ENCODE peak calls at places on chromosome 22, in eight cellular contexts. R, U, Y, Q, W, L, G and E are unnamed samples. For H3K4me1, the result is how much of the 10 kb centered on the place peaks cover.

GRCh38 chr22:39518996-39519680 is 1.2 kb upstream of the ATF4 start:
- DNase-seq in R (peak), U (peak), Y (no peak), Q (peak), W (peak), L (no peak), G (no peak), E (no peak)

GRCh38 chr22:17368144-17368726 is 1.0 kb upstream of the CECR2 start:
- DNase-seq in R (no peak), U (no peak), Y (no peak), Q (no peak), W (no peak), L (no peak), G (no peak), E (no peak)

GRCh38 chr22:33971561-33971961 is 51.3 kb upstream of the LARGE1 start:
- DNase-seq in R (no peak), U (no peak), Y (no peak), Q (peak), W (no peak), L (no peak), G (no peak), E (peak)

GRCh38 chr22:42993651-42994275 is 21.2 kb downstream of the PACSIN2 start:
- DNase-seq in R (no peak), U (no peak), Y (no peak), Q (no peak), W (no peak), L (peak), G (no peak), E (no peak)

GRCh38 chr22:27336151-27337090 is 465.1 kb downstream of the MN1 start:
- DNase-seq in R (no peak), U (no peak), Y (no peak), Q (no peak), W (no peak), L (no peak), G (peak), E (peak)

GRCh38 chr22:48250286-48250895 is 1487.9 kb downstream of the TBC1D22A start:
- DNase-seq in R (no peak), U (no peak), Y (no peak), Q (no peak), W (no peak), L (no peak), G (no peak), E (no peak)

GRCh38 chr22:19579880-19580279 is 55.7 kb upstream of the CLDN5 start:
- DNase-seq in R (peak), U (peak), Y (no peak), Q (no peak), W (no peak), L (no peak), G (no peak), E (no peak)

GRCh38 chr22:47474895-47475294 is 712.4 kb downstream of the TBC1D22A start:
- DNase-seq in R (no peak), U (no peak), Y (no peak), Q (no peak), W (no peak), L (no peak), G (no peak), E (no peak)

GRCh38 chr22:47571616-47572015 is 809.2 kb downstream of the TBC1D22A start:
- DNase-seq in R (no peak), U (no peak), Y (peak), Q (no peak), W (no peak), L (no peak), G (no peak), E (no peak)

GRCh38 chr22:47619631-47620030 is 857.2 kb downstream of the TBC1D22A start:
- DNase-seq in R (no peak), U (no peak), Y (peak), Q (no peak), W (no peak), L (peak), G (peak), E (no peak)

GRCh38 chr22:45188779-45189178 is 25.1 kb downstream of the NUP50 start:
- DNase-seq in R (no peak), U (no peak), Y (no peak), Q (no peak), W (no peak), L (no peak), G (no peak), E (no peak)

GRCh38 chr22:43239956-43240355 is 53.0 kb upstream of the TTLL12 start:
- DNase-seq in R (no peak), U (no peak), Y (no peak), Q (no peak), W (no peak), L (no peak), G (no peak), E (no peak)

GRCh38 chr22:42313804-42314581 is 43.5 kb upstream of the TCF20 start:
- DNase-seq in R (peak), U (no peak), Y (no peak), Q (peak), W (peak), L (peak), G (no peak), E (peak)

GRCh38 chr22:30327864-30328345 is 1.2 kb upstream of the TBC1D10A start:
- DNase-seq in R (peak), U (no peak), Y (no peak), Q (peak), W (peak), L (no peak), G (no peak), E (peak)

GRCh38 chr22:49368221-49368975 is 459.3 kb downstream of the BRD1 start:
- DNase-seq in R (no peak), U (no peak), Y (peak), Q (no peak), W (no peak), L (peak), G (peak), E (no peak)

GRCh38 chr22:30267382-30268302 is 991 bp upstream of the OSM start:
- DNase-seq in R (no peak), U (peak), Y (no peak), Q (no peak), W (no peak), L (no peak), G (no peak), E (no peak)

GRCh38 chr22:49212466-49212865 is 615.2 kb downstream of the BRD1 start:
- DNase-seq in R (no peak), U (no peak), Y (peak), Q (no peak), W (no peak), L (peak), G (no peak), E (no peak)

GRCh38 chr22:43888740-43889139 is 3.1 kb downstream of the PNPLA5 start:
- DNase-seq in R (no peak), U (no peak), Y (peak), Q (no peak), W (no peak), L (no peak), G (no peak), E (no peak)

GRCh38 chr22:48758021-48758561 is 1069.6 kb downstream of the BRD1 start:
- DNase-seq in R (no peak), U (no peak), Y (peak), Q (no peak), W (peak), L (peak), G (peak), E (no peak)

GRCh38 chr22:30338802-30339201 is 12.1 kb upstream of the TBC1D10A start:
- DNase-seq in R (no peak), U (no peak), Y (no peak), Q (no peak), W (no peak), L (no peak), G (no peak), E (no peak)

GRCh38 chr22:39185601-39186012 is 33.1 kb upstream of the CBX7 start:
- DNase-seq in R (no peak), U (no peak), Y (peak), Q (no peak), W (no peak), L (no peak), G (peak), E (peak)

GRCh38 chr22:44869196-44869595 is 116.8 kb downstream of the ARHGAP8 start:
- DNase-seq in R (no peak), U (no peak), Y (no peak), Q (no peak), W (no peak), L (no peak), G (no peak), E (no peak)

GRCh38 chr22:48536691-48537591 is 1290.7 kb downstream of the BRD1 start:
- DNase-seq in R (no peak), U (no peak), Y (peak), Q (no peak), W (no peak), L (peak), G (no peak), E (no peak)

GRCh38 chr22:48782817-48783511 is 1044.7 kb downstream of the BRD1 start:
- DNase-seq in R (peak), U (no peak), Y (no peak), Q (peak), W (no peak), L (no peak), G (peak), E (no peak)

GRCh38 chr22:36385491-36386350 is 2.0 kb downstream of the MYH9 start:
- DNase-seq in R (peak), U (peak), Y (peak), Q (peak), W (peak), L (peak), G (peak), E (peak)

GRCh38 chr22:30204742-30205111 is 41.8 kb downstream of the LIF start:
- DNase-seq in R (no peak), U (no peak), Y (no peak), Q (no peak), W (peak), L (peak), G (no peak), E (peak)

GRCh38 chr22:43378011-43378704 is 33.7 kb upstream of the MPPED1 start:
- DNase-seq in R (no peak), U (no peak), Y (no peak), Q (no peak), W (peak), L (peak), G (no peak), E (no peak)

GRCh38 chr22:48574776-48575566 is 1252.7 kb downstream of the BRD1 start:
- DNase-seq in R (no peak), U (no peak), Y (peak), Q (peak), W (no peak), L (no peak), G (peak), E (peak)

GRCh38 chr22:30452861-30453260 is 19.0 kb downstream of the SEC14L3 start:
- DNase-seq in R (no peak), U (no peak), Y (no peak), Q (no peak), W (no peak), L (no peak), G (no peak), E (no peak)

GRCh38 chr22:35446365-35446764 is 46.4 kb downstream of the MCM5 start:
- DNase-seq in R (no peak), U (no peak), Y (no peak), Q (no peak), W (no peak), L (no peak), G (no peak), E (peak)

GRCh38 chr22:50403701-50404101 is 60.6 kb downstream of the PPP6R2 start:
- DNase-seq in R (no peak), U (no peak), Y (peak), Q (no peak), W (no peak), L (peak), G (peak), E (no peak)

GRCh38 chr22:45240137-45240809 is 421 bp downstream of the KIAA0930 start:
- DNase-seq in R (peak), U (peak), Y (peak), Q (peak), W (no peak), L (no peak), G (no peak), E (peak)

GRCh38 chr22:41770715-41771452 is 29.6 kb upstream of the CCDC134 start:
- DNase-seq in R (no peak), U (no peak), Y (no peak), Q (no peak), W (no peak), L (no peak), G (no peak), E (peak)

GRCh38 chr22:42908082-42908746 is 51.1 kb upstream of the ARFGAP3 start:
- DNase-seq in R (no peak), U (no peak), Y (no peak), Q (peak), W (no peak), L (no peak), G (no peak), E (no peak)

GRCh38 chr22:31952094-31952401 is 7.7 kb downstream of the YWHAH start:
- DNase-seq in R (no peak), U (no peak), Y (no peak), Q (no peak), W (no peak), L (no peak), G (no peak), E (no peak)

GRCh38 chr22:31951201-31952093 is 7.1 kb downstream of the YWHAH start:
- DNase-seq in R (no peak), U (no peak), Y (peak), Q (no peak), W (peak), L (no peak), G (no peak), E (no peak)

GRCh38 chr22:31950226-31950625 is 5.9 kb downstream of the YWHAH start:
- DNase-seq in R (no peak), U (no peak), Y (no peak), Q (no peak), W (no peak), L (no peak), G (no peak), E (no peak)

GRCh38 chr22:31953251-31953650 is 8.9 kb downstream of the YWHAH start:
- DNase-seq in R (no peak), U (no peak), Y (no peak), Q (no peak), W (no peak), L (no peak), G (no peak), E (no peak)

DNA sequence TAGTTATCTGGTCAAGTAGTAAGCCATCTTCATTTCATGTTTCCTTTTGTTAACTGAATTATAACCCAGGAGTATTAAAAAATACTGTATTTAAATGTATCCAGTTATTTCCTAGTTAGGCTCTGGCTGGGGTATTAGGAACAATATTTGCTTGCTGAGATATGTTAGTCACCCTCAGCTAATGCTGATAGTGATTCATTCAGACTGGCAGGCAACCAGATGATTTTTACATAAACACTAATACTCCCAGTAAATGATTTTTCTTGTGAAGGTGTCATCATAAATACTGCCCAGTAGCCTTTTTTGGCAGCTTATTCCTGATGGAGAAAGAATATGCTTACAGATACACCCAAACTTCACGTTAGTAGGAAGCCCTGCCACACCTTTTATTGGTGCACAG is 8.1 kb downstream of the YWHAH start:
- DNase-seq in R (no peak), U (no peak), Y (no peak), Q (no peak), W (no peak), L (no peak), G (no peak), E (peak)
- H3K4me1 ChIP-seq in R (under half), U (under half), Y (half or more), Q (under half), W (under half), L (half or more), G (under half), E (under half)

GRCh38 chr22:37566329-37566837 is 6.1 kb downstream of the CDC42EP1 start:
- DNase-seq in R (no peak), U (peak), Y (peak), Q (no peak), W (no peak), L (no peak), G (no peak), E (no peak)
- H3K4me1 ChIP-seq in R (under half), U (under half), Y (half or more), Q (under half), W (under half), L (half or more), G (under half), E (under half)

GRCh38 chr22:40533712-40534378 is 102.7 kb downstream of the MRTFA start:
- DNase-seq in R (peak), U (peak), Y (no peak), Q (peak), W (peak), L (no peak), G (no peak), E (peak)

GRCh38 chr22:40535642-40536041 is 100.9 kb downstream of the MRTFA start:
- DNase-seq in R (no peak), U (no peak), Y (no peak), Q (no peak), W (no peak), L (no peak), G (no peak), E (no peak)

GRCh38 chr22:40534379-40535188 is 101.9 kb downstream of the MRTFA start:
- DNase-seq in R (no peak), U (peak), Y (no peak), Q (no peak), W (no peak), L (no peak), G (no peak), E (peak)

GRCh38 chr22:40531951-40532900 is 104.3 kb downstream of the MRTFA start:
- DNase-seq in R (no peak), U (no peak), Y (no peak), Q (no peak), W (no peak), L (no peak), G (no peak), E (no peak)

DNA sequence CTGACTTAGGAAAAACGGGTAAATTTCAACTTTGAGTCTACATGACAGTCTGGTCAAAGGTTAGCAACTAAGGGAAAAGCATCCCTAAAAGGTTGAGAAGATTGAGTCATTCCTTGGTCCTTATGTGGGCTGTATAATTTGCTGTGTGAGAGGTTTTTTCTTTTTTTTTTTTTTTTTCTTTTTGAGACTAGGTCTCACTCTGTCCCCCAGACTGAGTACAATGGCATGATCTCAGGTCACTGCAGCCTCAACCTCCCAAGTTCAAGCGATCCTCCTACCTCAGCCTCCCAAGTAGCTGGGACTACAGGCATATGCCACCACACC is 101.4 kb downstream of the MRTFA start:
- DNase-seq in R (no peak), U (no peak), Y (no peak), Q (no peak), W (no peak), L (no peak), G (no peak), E (no peak)
- H3K4me1 ChIP-seq in R (half or more), U (under half), Y (under half), Q (under half), W (under half), L (half or more), G (under half), E (under half)

DNA sequence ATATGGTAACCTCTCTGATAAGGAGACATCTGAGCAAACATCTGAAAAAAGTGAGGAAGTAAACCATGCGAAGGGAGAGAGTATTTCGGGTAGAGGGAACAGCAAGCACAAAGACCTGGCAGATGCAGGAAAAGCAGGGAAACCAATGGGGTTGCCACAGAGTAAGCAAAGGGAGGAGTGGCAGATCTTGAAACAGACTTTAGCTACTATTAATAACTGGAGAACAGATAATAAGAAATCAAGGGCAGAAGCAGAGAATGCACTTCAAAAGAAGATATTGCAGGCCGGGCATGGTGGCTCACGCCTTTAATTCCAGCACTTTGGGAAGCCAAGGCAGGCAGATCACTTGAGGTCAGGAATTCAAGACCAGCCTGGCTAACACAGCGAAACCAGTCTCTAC is 18.1 kb downstream of the MRTFA start:
- DNase-seq in R (no peak), U (no peak), Y (no peak), Q (no peak), W (no peak), L (no peak), G (no peak), E (no peak)
- H3K4me1 ChIP-seq in R (under half), U (under half), Y (under half), Q (under half), W (under half), L (under half), G (under half), E (under half)

GRCh38 chr22:23485490-23485889 is 94.6 kb downstream of the IGLL1 start:
- DNase-seq in R (no peak), U (no peak), Y (no peak), Q (no peak), W (no peak), L (no peak), G (no peak), E (no peak)

GRCh38 chr22:23478175-23478574 is 101.9 kb downstream of the IGLL1 start:
- DNase-seq in R (peak), U (peak), Y (no peak), Q (no peak), W (no peak), L (no peak), G (no peak), E (peak)

GRCh38 chr22:23484651-23485050 is 95.4 kb downstream of the IGLL1 start:
- DNase-seq in R (no peak), U (no peak), Y (no peak), Q (no peak), W (no peak), L (no peak), G (no peak), E (no peak)

GRCh38 chr22:23481369-23481768 is 98.7 kb downstream of the IGLL1 start:
- DNase-seq in R (no peak), U (no peak), Y (no peak), Q (no peak), W (no peak), L (no peak), G (no peak), E (no peak)
- H3K4me1 ChIP-seq in R (under half), U (under half), Y (under half), Q (under half), W (under half), L (under half), G (under half), E (under half)

GRCh38 chr22:26214466-26214865 is 45.2 kb downstream of the SEZ6L start:
- DNase-seq in R (no peak), U (no peak), Y (no peak), Q (no peak), W (no peak), L (no peak), G (no peak), E (no peak)
- H3K4me1 ChIP-seq in R (under half), U (under half), Y (under half), Q (under half), W (under half), L (under half), G (under half), E (under half)

GRCh38 chr22:20943104-20943933 is 23.7 kb upstream of the AIFM3 start:
- DNase-seq in R (no peak), U (no peak), Y (peak), Q (no peak), W (no peak), L (no peak), G (no peak), E (no peak)
- H3K4me1 ChIP-seq in R (under half), U (under half), Y (under half), Q (under half), W (under half), L (half or more), G (under half), E (under half)

DNA sequence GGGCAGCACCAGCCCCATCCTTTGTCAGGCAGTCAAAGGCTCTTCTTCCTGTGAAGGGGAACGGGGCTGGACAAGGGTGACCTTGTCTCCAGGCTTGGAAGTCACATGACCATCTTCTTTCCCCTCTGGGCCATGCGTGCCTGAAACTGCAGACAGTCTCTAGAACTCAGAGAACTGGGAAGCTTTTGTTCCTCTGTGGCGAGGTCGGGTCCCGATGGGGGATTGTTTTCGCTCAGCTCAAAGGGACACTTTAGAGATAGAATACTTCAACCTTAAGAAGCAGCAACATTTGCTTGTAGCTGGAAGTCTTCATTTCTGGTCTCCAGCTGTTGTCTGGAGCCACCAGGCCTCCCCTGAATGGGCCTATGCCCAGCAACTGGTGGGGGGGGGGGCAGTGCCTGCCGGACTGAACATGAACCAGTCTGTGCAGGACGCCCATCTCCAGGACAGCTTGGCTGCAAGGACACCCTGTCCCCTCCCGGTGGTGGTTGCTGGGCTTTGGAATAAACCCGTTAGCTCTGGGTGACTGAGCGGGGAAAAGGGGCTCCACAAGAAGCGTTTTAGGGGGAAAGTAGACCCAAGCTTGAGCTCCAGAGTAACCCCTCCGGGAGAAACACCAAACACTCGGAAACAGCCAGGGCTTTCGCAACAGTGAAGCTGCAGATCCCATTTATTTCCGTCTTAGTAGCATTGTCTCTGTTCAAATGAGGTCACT is 55.7 kb upstream of the EMID1 start:
- DNase-seq in R (no peak), U (no peak), Y (peak), Q (peak), W (no peak), L (no peak), G (no peak), E (no peak)
- H3K4me1 ChIP-seq in R (under half), U (under half), Y (under half), Q (half or more), W (under half), L (under half), G (under half), E (under half)